ENCODE peak calls at places on chromosomes 12 and 14, in ten cellular contexts. G, Y, O, X, M, E, U, H, F and W are unnamed samples. For H3K4me1, the result is how much of the 10 kb centered on the place peaks cover.

GRCh38 chr12:6430124-6430989 is 14.4 kb upstream of the CD27 start:
- DNase-seq in G (no peak), Y (peak), O (peak), X (no peak), M (peak), E (no peak), U (peak), H (peak), F (peak), W (peak)

GRCh38 chr14:76867536-76868452 is 41.6 kb downstream of the LRRC74A start:
- DNase-seq in G (no peak), Y (no peak), O (no peak), X (no peak), M (peak), E (no peak), U (peak), H (peak), F (no peak), W (no peak)

GRCh38 chr12:60398547-60398946 is 802.7 kb downstream of the SLC16A7 start:
- DNase-seq in G (no peak), Y (no peak), O (no peak), X (no peak), M (no peak), E (no peak), U (no peak), H (no peak), F (no peak), W (no peak)

GRCh38 chr12:53754633-53755261 is 3.0 kb upstream of the CISTR start:
- DNase-seq in G (no peak), Y (no peak), O (peak), X (no peak), M (no peak), E (no peak), U (no peak), H (peak), F (no peak), W (no peak)

GRCh38 chr12:131090254-131091210 is 136.8 kb downstream of the ADGRD1 start:
- DNase-seq in G (no peak), Y (no peak), O (no peak), X (peak), M (no peak), E (no peak), U (no peak), H (no peak), F (peak), W (peak)

GRCh38 chr12:27635349-27635972 is 60.8 kb upstream of the REP15 start:
- DNase-seq in G (peak), Y (no peak), O (peak), X (no peak), M (no peak), E (no peak), U (no peak), H (no peak), F (no peak), W (peak)

GRCh38 chr14:26719514-26719913 is 121.7 kb upstream of the NOVA1 start:
- DNase-seq in G (no peak), Y (no peak), O (peak), X (no peak), M (no peak), E (no peak), U (no peak), H (no peak), F (no peak), W (no peak)

GRCh38 chr14:46368275-46368674 is 283.3 kb downstream of the RPL10L start:
- DNase-seq in G (no peak), Y (no peak), O (no peak), X (no peak), M (no peak), E (no peak), U (no peak), H (no peak), F (no peak), W (no peak)

DNA sequence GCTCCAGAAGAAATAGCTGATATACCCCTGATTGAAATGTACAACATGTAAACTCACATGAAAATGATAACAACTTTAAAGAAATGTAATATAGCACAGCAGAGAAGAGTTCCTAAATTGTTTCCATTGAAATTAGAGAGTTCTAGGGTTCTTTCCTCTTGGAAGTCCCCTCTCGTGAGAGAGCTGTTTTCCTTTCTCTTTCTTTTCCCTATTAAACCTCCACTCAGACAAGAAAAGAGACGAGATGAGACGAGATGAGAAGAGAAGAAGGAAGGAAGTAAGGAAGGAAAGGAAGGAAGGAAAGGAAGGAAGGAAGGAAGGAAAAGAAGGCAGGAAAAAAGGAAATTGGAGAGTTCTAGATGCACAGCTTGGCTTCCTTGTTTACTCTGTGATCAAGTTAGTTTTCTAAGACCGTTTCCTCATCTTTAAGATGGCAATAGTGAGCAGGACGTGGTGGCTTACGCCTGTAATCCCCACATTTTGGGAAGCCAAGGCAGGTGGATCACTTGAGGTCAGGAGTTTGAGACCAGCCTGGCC is 11.9 kb downstream of the DRAM1 start:
- DNase-seq in G (no peak), Y (no peak), O (no peak), X (no peak), M (no peak), E (no peak), U (no peak), H (no peak), F (no peak), W (no peak)
- H3K4me1 ChIP-seq in G (under half), Y (under half), O (under half), X (under half), M (under half), E (under half), U (under half), H (half or more), F (under half), W (under half)

GRCh38 chr12:114311966-114312365 is 94.0 kb downstream of the TBX5 start:
- DNase-seq in G (no peak), Y (peak), O (peak), X (no peak), M (no peak), E (no peak), U (no peak), H (no peak), F (peak), W (no peak)
- H3K4me1 ChIP-seq in G (under half), Y (under half), O (under half), X (under half), M (under half), E (under half), U (under half), H (under half), F (under half), W (under half)

GRCh38 chr12:11922361-11922760 is 148.4 kb upstream of the BCL2L14 start:
- DNase-seq in G (no peak), Y (no peak), O (no peak), X (no peak), M (no peak), E (no peak), U (no peak), H (no peak), F (no peak), W (no peak)
- H3K4me1 ChIP-seq in G (under half), Y (under half), O (under half), X (under half), M (under half), E (under half), U (under half), H (under half), F (under half), W (under half)

GRCh38 chr14:82855912-82856381 is 1322.3 kb upstream of the SEL1L start:
- DNase-seq in G (no peak), Y (no peak), O (peak), X (no peak), M (no peak), E (no peak), U (no peak), H (no peak), F (no peak), W (no peak)

DNA sequence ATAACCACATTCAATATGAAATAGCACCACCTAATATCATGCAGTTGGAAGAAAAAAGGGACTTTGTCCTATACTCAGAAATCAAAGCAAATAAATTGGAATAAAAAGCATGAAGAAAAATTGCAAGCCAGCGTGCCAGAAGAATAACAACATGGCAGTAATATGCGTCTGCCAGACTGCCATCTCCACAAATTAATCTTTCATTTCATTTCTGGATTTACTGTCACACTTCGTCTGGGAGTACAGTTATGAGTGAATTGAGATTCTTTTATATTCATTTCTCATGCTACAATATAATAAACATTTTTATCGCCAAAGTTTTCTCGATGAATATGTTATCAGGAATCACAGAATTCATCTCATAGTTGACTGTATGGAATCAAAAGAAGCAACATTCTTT is 1327.7 kb upstream of the SEL1L start:
- DNase-seq in G (no peak), Y (no peak), O (no peak), X (no peak), M (no peak), E (no peak), U (no peak), H (no peak), F (no peak), W (no peak)
- H3K4me1 ChIP-seq in G (under half), Y (under half), O (under half), X (under half), M (under half), E (under half), U (under half), H (under half), F (under half), W (under half)

GRCh38 chr14:64218344-64219240 is 75.6 kb downstream of the ESR2 start:
- DNase-seq in G (no peak), Y (no peak), O (no peak), X (no peak), M (peak), E (no peak), U (peak), H (peak), F (no peak), W (no peak)
- H3K4me1 ChIP-seq in G (under half), Y (under half), O (under half), X (under half), M (half or more), E (under half), U (under half), H (under half), F (under half), W (under half)